ENCODE peak calls at places on chromosomes 11 and 22, in seven cellular contexts. O, I, J, Q, E, G and S are unnamed samples.

GRCh38 chr22:37419916-37420655 is 7.2 kb downstream of the ELFN2 start:
- DNase-seq in E (no peak), Q (no peak), O (peak), G (peak), I (peak), J (peak), S (peak)

GRCh38 chr11:1300569-1301187 is 8.8 kb downstream of the TOLLIP start:
- DNase-seq in G (no peak), O (no peak), E (no peak), J (peak), Q (peak), I (no peak), S (no peak)

GRCh38 chr11:113579292-113579940 is 104.2 kb upstream of the DRD2 start:
- DNase-seq in J (no peak), O (no peak), G (peak), I (no peak), Q (no peak), E (no peak), S (no peak)

GRCh38 chr11:132220464-132220863 is 850.0 kb downstream of the NTM start:
- DNase-seq in G (no peak), Q (no peak), J (no peak), I (no peak), E (peak), O (no peak), S (no peak)

GRCh38 chr11:86818466-86819282 is 18.3 kb downstream of the PRSS23 start:
- DNase-seq in J (no peak), Q (no peak), E (peak), O (peak), G (peak), I (peak), S (no peak)

GRCh38 chr11:119315139-119316016 is 1.6 kb downstream of the MCAM start:
- DNase-seq in E (no peak), Q (peak), J (no peak), G (peak), I (peak), O (peak), S (no peak)

GRCh38 chr22:35986085-35986484 is 42.5 kb downstream of the RBFOX2 start:
- DNase-seq in O (peak), G (no peak), E (peak), Q (no peak), I (no peak), J (no peak), S (no peak)

GRCh38 chr22:29344137-29344536 is 28.6 kb upstream of the RASL10A start:
- DNase-seq in E (peak), O (peak), Q (no peak), J (no peak), G (peak), I (peak), S (peak)

GRCh38 chr11:94664336-94664735 is 97.2 kb downstream of the PIWIL4 start:
- DNase-seq in G (no peak), E (no peak), Q (no peak), O (peak), J (no peak), I (no peak), S (no peak)

GRCh38 chr11:122215244-122215992 is 99.4 kb upstream of the BLID start:
- DNase-seq in I (peak), O (peak), G (peak), Q (peak), E (peak), J (peak), S (peak)

GRCh38 chr11:3855808-3856491 is 486 bp downstream of the STIM1 start:
- DNase-seq in Q (peak), O (peak), G (peak), I (peak), E (no peak), J (peak), S (peak)

GRCh38 chr22:41311487-41311886 is 10.2 kb downstream of the ZC3H7B start:
- DNase-seq in O (no peak), G (peak), Q (no peak), J (no peak), E (no peak), I (no peak), S (no peak)

GRCh38 chr11:69215216-69215615 is 59.5 kb downstream of the SMIM38 start:
- DNase-seq in E (no peak), Q (no peak), I (no peak), O (no peak), J (no peak), G (no peak), S (no peak)